ENCODE peak calls at places on chromosomes 4 and X, in seven cellular contexts. R, V, O, F, T, J and U are unnamed samples.

GRCh38 chr4:163493643-163494359 is 689 bp upstream of the TMA16 start:
- DNase-seq in V (no peak), R (peak; percentile 52), J (no peak), T (no peak), O (no peak), F (no peak), U (no peak)

GRCh38 chrX:96383428-96383827 is 301.2 kb upstream of the DIAPH2 start:
- DNase-seq in O (no peak), V (no peak), J (no peak), T (no peak), R (no peak), F (no peak), U (no peak)

GRCh38 chr4:169070071-169070894 is 60.2 kb upstream of the CBR4 start:
- DNase-seq in F (no peak), R (peak; percentile 62), V (peak; percentile 54), O (peak; percentile 37), T (peak; percentile 91), J (peak; percentile 91), U (peak; percentile 94)

GRCh38 chr4:73676881-73677323 is 56.7 kb upstream of the RASSF6 start:
- DNase-seq in O (no peak), R (no peak), T (peak; percentile 70), V (no peak), J (peak; percentile 50), F (no peak), U (peak; percentile 59)

GRCh38 chr4:18069806-18070205 is 48.3 kb upstream of the LCORL start:
- DNase-seq in F (no peak), T (no peak), J (no peak), R (no peak), O (no peak), V (no peak), U (no peak)

GRCh38 chr4:8747896-8748575 is 123.6 kb downstream of the HMX1 start:
- DNase-seq in T (no peak), O (no peak), F (no peak), R (peak; percentile 3), V (no peak), J (no peak), U (no peak)

GRCh38 chr4:80265571-80266266 is 745 bp upstream of the FGF5 start:
- DNase-seq in F (no peak), O (no peak), J (peak; percentile 82), R (no peak), V (no peak), T (peak; percentile 53), U (peak; percentile 92)

GRCh38 chr4:107665001-107665400 is 55.0 kb downstream of the PAPSS1 start:
- DNase-seq in F (no peak), V (no peak), T (peak; percentile 56), R (no peak), O (no peak), J (peak; percentile 25), U (no peak)

GRCh38 chrX:15672886-15673285 is 8.3 kb upstream of the CLTRN start:
- DNase-seq in T (no peak), R (no peak), J (no peak), V (no peak), O (no peak), F (no peak), U (no peak)

GRCh38 chrX:12947545-12948235 is 27.2 kb upstream of the TMSB4X start:
- DNase-seq in F (no peak), T (no peak), J (no peak), V (no peak), R (no peak), O (no peak), U (no peak)

GRCh38 chrX:70301716-70302115 is 11.8 kb downstream of the KIF4A start:
- DNase-seq in O (no peak), J (peak; percentile 56), R (no peak), V (no peak), T (peak; percentile 62), F (no peak), U (peak; percentile 18)

GRCh38 chr4:120829113-120829831 is 93.3 kb downstream of the PRDM5 start:
- DNase-seq in V (no peak), J (peak; percentile 49), F (no peak), T (peak; percentile 72), R (no peak), O (peak; percentile 25), U (peak; percentile 66)

GRCh38 chr4:123340381-123340701 is 56.3 kb upstream of the SPRY1 start:
- DNase-seq in J (peak; percentile 91), R (no peak), V (no peak), T (peak; percentile 86), O (peak; percentile 63), F (no peak), U (peak; percentile 96)

GRCh38 chr4:174138616-174139015 is 144.9 kb downstream of the FBXO8 start:
- DNase-seq in T (no peak), F (no peak), J (no peak), O (no peak), V (no peak), R (no peak), U (no peak)

GRCh38 chr4:57270350-57270749 is 160.2 kb upstream of the IGFBP7 start:
- DNase-seq in J (no peak), R (no peak), F (no peak), V (no peak), O (no peak), T (peak; percentile 2), U (peak; percentile 28)

GRCh38 chr4:99011910-99012309 is 16.4 kb downstream of the METAP1 start:
- DNase-seq in T (no peak), O (no peak), J (no peak), V (no peak), F (no peak), R (no peak), U (no peak)

GRCh38 chr4:147599764-147600163 is 17.4 kb upstream of the TMEM184C start:
- DNase-seq in O (no peak), F (no peak), J (no peak), R (no peak), T (peak; percentile 63), V (no peak), U (peak; percentile 32)

GRCh38 chr4:181140037-181140603 is 1103.1 kb upstream of the TENM3 start:
- DNase-seq in R (no peak), J (no peak), O (no peak), V (no peak), T (peak; percentile 47), F (no peak), U (no peak)

GRCh38 chrX:72100824-72101351 is 30.8 kb downstream of the RTL5 start:
- DNase-seq in F (no peak), R (no peak), O (no peak), V (no peak), J (no peak), T (no peak), U (no peak)

GRCh38 chr4:184548651-184549341 is 74.4 kb upstream of the IRF2 start:
- DNase-seq in V (peak; percentile 26), T (no peak), F (no peak), J (no peak), O (no peak), R (peak; percentile 88), U (no peak)

GRCh38 chrX:11319689-11320302 is 26.6 kb downstream of the AMELX start:
- DNase-seq in T (no peak), O (no peak), J (no peak), R (no peak), F (no peak), V (no peak), U (peak; percentile 30)

GRCh38 chr4:764405-765169 is 59.0 kb downstream of the PCGF3 start:
- DNase-seq in O (no peak), R (no peak), J (no peak), F (no peak), V (no peak), T (no peak), U (no peak)

GRCh38 chr4:153987291-153987690 is 198.4 kb upstream of the SFRP2 start:
- DNase-seq in F (no peak), V (no peak), R (no peak), T (peak; percentile 82), J (peak; percentile 59), O (no peak), U (peak; percentile 94)

GRCh38 chrX:53422915-53423268 is 219 bp downstream of the RIBC1 start:
- DNase-seq in V (no peak), J (no peak), R (no peak), T (no peak), O (no peak), F (no peak), U (no peak)

GRCh38 chrX:115449742-115450141 is 111.2 kb upstream of the PLS3 start:
- DNase-seq in T (peak; percentile 84), J (peak; percentile 43), V (no peak), R (no peak), O (no peak), F (no peak), U (peak; percentile 49)

GRCh38 chr4:242121-242848 is 63.0 kb downstream of the ZNF732 start:
- DNase-seq in J (peak; percentile 51), O (no peak), T (peak; percentile 74), V (peak; percentile 60), F (no peak), R (peak; percentile 66), U (peak; percentile 52)

GRCh38 chr4:111943796-111944203 is 201.5 kb upstream of the FAM241A start:
- DNase-seq in F (peak; percentile 10), V (peak; percentile 62), O (no peak), T (peak; percentile 44), J (peak; percentile 17), R (peak; percentile 64), U (peak; percentile 59)
- TF ChIP-seq CTCF in F (peak; percentile 61), V (peak; percentile 45), O (peak; percentile 69), T (peak; percentile 63), J (peak; percentile 53), R (peak; percentile 48), U (peak; percentile 66)

GRCh38 chrX:39331062-39331704 is 529.9 kb downstream of the MID1IP1 start:
- DNase-seq in F (no peak), R (no peak), J (no peak), V (no peak), T (no peak), O (no peak), U (no peak)
- TF ChIP-seq CTCF in F (no peak), R (no peak), J (no peak), V (no peak), T (no peak), O (no peak), U (no peak)

GRCh38 chrX:143669395-143669794 is 33.5 kb upstream of the SLITRK4 start:
- DNase-seq in R (no peak), J (peak; percentile 6), F (no peak), T (no peak), V (no peak), O (no peak), U (peak; percentile 12)
- TF ChIP-seq CTCF in R (no peak), J (no peak), F (peak; percentile 33), T (no peak), V (no peak), O (no peak), U (peak; percentile 15)

DNA sequence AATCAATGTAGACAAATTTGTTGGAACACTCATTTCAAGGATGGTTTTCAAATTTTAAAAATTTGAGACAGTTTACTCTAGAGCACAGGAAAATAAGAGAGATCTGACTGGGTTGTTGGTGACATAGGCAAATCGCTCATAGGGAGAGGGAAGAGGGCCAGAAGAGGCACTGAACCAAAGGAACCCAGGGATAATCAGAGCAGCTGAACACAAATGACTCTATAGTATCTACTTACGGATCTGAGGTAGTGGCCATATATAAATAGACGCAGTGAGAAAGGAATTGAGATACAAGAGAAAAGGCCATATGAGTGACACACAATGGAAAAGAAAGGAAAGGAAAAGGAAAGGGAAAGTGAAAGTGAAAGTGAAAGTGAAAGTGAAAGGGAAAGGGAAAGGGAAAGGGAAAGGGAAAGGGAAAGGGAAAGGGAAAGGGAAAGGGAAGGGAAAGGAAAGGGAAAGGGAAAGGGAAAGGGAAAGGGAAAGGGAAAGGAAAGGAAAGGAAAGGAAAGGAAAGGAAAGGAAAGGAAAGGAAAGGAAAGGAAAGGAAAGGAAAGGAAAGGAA is 759.3 kb downstream of the DMD start:
- DNase-seq in R (no peak), V (no peak), T (no peak), O (no peak), J (no peak), F (no peak), U (no peak)
- TF ChIP-seq CTCF in R (no peak), V (no peak), T (no peak), O (no peak), J (no peak), F (no peak), U (no peak)

GRCh38 chrX:113260474-113260873 is 419.8 kb upstream of the AMOT start:
- DNase-seq in J (no peak), V (no peak), F (no peak), T (no peak), O (no peak), R (no peak), U (peak; percentile 20)
- TF ChIP-seq CTCF in J (peak; percentile 15), V (peak; percentile 47), F (peak; percentile 36), T (no peak), O (no peak), R (no peak), U (peak; percentile 45)